ENCODE peak calls at places on chromosome 22, in four cellular contexts. D is astrocyte of the cerebellum, N is OCI-LY7, E is GM06990. K is an unnamed sample.

GRCh38 chr22:29044657-29045176 is 16.9 kb downstream of the C22orf31 start:
- DNase-seq in N (no peak), D (no peak), E (no peak), K (no peak)

GRCh38 chr22:35477911-35478582 is 62.6 kb upstream of the RASD2 start:
- DNase-seq in E (no peak), D (peak; percentile 49), N (no peak), K (no peak)

GRCh38 chr22:44630826-44631225 is 71.2 kb upstream of the PRR5 start:
- DNase-seq in N (no peak), D (no peak), E (no peak), K (no peak)

GRCh38 chr22:39727541-39727940 is 157.0 kb downstream of the CACNA1I start:
- DNase-seq in N (no peak), E (no peak), D (no peak), K (peak; percentile 80)

GRCh38 chr22:25622011-25622410 is 57.5 kb downstream of the GRK3 start:
- DNase-seq in E (no peak), N (no peak), D (peak; percentile 66), K (no peak)

GRCh38 chr22:44291265-44292006 is 21.3 kb downstream of the SHISAL1 start:
- DNase-seq in E (no peak), D (no peak), N (no peak), K (no peak)

GRCh38 chr22:28373841-28374240 is 305.8 kb downstream of the TTC28 start:
- DNase-seq in D (no peak), N (no peak), E (no peak), K (no peak)

GRCh38 chr22:46044718-46045458 is 67.9 kb upstream of the WNT7B start:
- DNase-seq in D (no peak), E (no peak), N (no peak), K (no peak)

GRCh38 chr22:25636323-25636722 is 71.8 kb downstream of the GRK3 start:
- DNase-seq in E (no peak), D (no peak), N (no peak), K (no peak)

GRCh38 chr22:44585559-44586121 is 87.6 kb upstream of the RTL6 start:
- DNase-seq in N (no peak), D (no peak), E (no peak), K (no peak)

GRCh38 chr22:28148816-28149465 is 229.9 kb upstream of the PITPNB start:
- DNase-seq in E (no peak), N (no peak), D (no peak), K (no peak)

GRCh38 chr22:31271485-31271884 is 20.8 kb downstream of the PIK3IP1 start:
- DNase-seq in D (no peak), E (no peak), N (no peak), K (no peak)

GRCh38 chr22:31272522-31273446 is 19.5 kb downstream of the PIK3IP1 start:
- DNase-seq in E (no peak), D (peak; percentile 48), N (peak; percentile 66), K (no peak)

GRCh38 chr22:31275018-31275417 is 17.3 kb downstream of the PIK3IP1 start:
- DNase-seq in D (no peak), N (no peak), E (no peak), K (no peak)

GRCh38 chr22:31275576-31275975 is 16.7 kb downstream of the PIK3IP1 start:
- DNase-seq in E (no peak), D (no peak), N (no peak), K (no peak)

DNA sequence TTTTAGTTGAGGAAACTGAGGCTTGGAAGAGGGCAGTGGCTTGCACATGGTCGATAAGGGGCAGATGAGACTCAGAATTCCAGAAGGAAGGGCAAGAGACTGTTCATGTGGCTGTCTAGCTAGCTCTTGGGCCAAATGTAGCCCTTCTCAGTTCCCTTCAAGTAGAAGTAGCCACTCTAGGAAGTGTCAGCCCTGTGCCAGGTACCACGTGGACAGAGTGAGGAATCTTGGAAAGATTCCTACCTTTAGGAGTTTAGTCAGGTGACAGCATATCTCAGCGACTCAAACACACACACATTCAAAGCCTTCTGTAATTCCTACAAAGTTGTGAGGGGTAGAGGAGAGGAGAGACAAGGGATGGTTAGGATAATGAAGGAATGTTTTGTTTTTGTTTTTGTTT is 18.3 kb downstream of the PIK3IP1 start:
- DNase-seq in E (no peak), N (no peak), D (no peak), K (no peak)
- TF ChIP-seq CTCF in E (no peak), N (no peak), D (no peak), K (no peak)

GRCh38 chr22:23862103-23862502 is 4.4 kb downstream of the SLC2A11 start:
- DNase-seq in E (no peak), D (no peak), N (peak; percentile 80), K (no peak)
- TF ChIP-seq CTCF in E (peak; percentile 73), D (peak; percentile 76), N (peak; percentile 88), K (peak; percentile 65)

DNA sequence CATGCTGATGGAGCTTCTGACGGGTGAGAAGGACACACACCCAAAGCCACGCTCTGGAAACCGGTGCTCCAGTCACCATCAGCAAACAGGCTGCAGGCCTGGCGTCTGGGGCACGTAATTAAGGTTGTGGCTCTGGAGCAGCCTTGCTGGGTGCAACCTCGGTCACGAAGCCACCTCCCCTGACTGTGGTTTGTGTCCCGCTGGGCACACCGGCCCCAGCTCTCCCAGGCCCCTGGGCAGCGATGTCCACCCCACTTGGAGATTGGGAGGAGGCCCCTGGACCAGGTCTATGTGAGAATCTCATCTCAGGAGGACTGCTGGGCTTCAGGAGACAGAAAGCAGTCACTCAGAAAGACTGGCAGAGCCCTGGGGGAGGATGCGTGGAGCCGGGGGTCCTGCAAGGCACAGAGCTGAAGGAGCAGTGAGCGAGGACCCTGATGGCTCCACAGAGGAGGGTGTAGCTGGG is 631.6 kb downstream of the BRD1 start:
- DNase-seq in E (no peak), N (no peak), D (no peak), K (no peak)
- TF ChIP-seq CTCF in E (no peak), N (no peak), D (no peak), K (no peak)

GRCh38 chr22:38221908-38222796 is 20.4 kb downstream of the MAFF start:
- DNase-seq in E (no peak), N (peak; percentile 17), D (no peak), K (no peak)
- TF ChIP-seq CTCF in E (no peak), N (peak; percentile 35), D (no peak), K (no peak)

DNA sequence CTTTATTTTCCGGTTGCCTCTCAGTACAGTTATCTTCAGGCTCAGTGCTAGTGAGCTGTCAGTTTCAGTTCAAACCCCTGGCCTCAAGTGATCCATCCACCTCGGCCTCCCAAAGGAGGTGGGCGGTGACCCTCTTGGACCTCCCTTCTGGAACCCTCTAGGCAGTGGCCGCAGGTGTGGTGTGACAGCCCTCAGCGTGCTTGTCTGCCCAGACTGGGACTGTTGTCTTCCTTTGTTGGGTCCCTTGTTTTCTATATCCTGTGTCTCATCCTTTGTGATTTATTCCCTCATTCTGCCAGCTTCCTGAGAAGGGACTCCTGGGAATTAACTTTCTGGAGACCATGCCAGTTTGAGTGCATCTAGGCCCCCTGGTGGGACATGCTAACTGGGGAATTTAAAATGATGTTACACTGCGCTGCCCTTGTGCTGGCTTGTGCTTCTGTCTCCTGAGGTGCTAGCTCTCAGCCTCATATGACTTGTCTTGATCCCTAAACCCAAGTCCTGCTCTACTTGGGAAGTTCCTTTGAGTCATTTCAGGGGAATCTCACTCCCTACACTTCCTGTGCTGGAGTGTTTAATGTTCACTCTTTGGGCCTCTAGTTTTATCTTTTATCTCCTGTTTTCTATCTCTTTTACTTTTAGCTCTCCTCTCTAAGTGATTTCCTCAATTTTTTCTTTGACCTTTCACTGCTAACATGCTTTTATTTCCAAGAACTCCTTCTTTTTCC is 19.4 kb downstream of the MED15 start:
- DNase-seq in D (no peak), E (no peak), N (no peak), K (no peak)
- TF ChIP-seq CTCF in D (peak; percentile 3), E (no peak), N (no peak), K (no peak)

GRCh38 chr22:17797721-17798559 is 23.7 kb upstream of the BID start:
- DNase-seq in D (no peak), E (peak; percentile 66), N (peak; percentile 86), K (no peak)

GRCh38 chr22:17795143-17795542 is 20.9 kb upstream of the BID start:
- DNase-seq in E (no peak), N (peak; percentile 53), D (no peak), K (no peak)

GRCh38 chr22:17794726-17795125 is 20.5 kb upstream of the BID start:
- DNase-seq in N (no peak), E (no peak), D (no peak), K (no peak)

GRCh38 chr22:17796695-17797094 is 22.4 kb upstream of the BID start:
- DNase-seq in N (no peak), E (peak; percentile 51), D (no peak), K (no peak)

DNA sequence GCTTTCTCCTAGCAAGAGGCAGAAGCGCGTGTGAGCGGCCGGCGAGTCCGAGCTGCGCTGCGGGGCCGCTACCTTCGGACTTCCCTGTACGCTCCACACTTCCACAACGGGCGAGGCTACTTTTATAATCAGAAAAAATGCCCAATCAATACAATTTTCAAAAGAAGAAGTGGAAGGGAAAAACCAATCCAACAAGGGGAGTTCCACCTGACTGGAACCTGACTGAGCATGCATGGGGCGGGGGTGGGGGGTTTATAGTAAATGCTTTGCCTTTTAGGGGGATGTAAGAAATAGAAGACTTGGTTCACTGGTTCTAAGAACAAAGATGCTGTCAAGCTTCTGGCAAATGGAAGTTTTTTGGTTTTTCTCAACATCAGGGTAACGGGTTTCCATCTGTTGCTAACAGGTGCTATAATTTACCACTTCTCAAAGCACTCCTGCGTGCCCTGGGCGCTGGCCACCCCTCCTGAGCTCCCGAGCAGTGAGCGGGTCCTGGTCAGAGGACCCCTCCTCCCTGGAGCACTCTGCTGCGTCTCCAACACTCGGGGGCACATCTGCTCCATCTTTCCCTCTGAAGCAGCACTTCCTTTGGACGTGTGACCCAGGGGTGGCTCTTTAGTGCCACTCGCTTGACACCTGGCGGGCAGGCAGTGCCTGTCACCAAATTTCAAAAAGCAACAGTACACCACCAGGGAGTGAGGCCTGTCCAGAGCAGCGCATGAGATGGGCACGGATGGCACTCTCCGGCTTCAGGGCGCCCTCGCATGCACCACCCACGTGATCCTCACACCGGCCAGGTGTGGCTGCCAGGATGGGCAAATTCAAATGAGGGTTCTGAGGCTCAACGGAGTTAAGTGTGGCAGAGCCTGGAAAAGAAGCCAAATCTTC is 21.6 kb upstream of the BID start:
- DNase-seq in D (no peak), E (peak; percentile 82), N (peak; percentile 84), K (no peak)
- TF ChIP-seq CTCF in D (no peak), E (peak; percentile 18), N (peak; percentile 62), K (no peak)

DNA sequence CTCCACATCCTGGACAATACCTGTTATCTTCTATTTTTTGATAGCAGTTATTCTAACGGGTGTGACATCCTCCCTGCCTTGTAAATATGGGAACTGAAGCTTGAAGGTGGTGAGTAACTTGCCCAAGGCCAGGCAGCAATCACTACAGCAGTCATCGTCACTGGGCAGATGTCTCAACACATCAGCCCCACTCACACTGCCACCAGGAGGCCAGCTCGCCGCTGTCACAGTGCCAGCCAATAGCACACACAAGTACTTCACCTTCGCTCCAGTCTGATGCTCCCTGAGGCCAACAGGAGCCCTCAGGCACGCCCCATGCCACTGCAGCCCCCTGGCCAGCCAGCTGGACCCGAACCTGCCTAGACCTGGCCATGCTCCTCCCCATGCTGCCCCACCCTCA is 4.9 kb upstream of the TTLL1 start:
- DNase-seq in N (peak; percentile 79), E (no peak), D (no peak), K (no peak)
- TF ChIP-seq CTCF in N (peak; percentile 73), E (peak; percentile 37), D (no peak), K (no peak)